ENCODE peak calls at places on chromosome 5, in five cellular contexts. U is cardiac fibroblast, N is heart left ventricle, M is GM12865, F is right atrium auricular region. L is an unnamed sample.

GRCh38 chr5:96175090-96175489 is 213.4 kb upstream of the ELL2 start:
- DNase-seq in U (peak; percentile 32), N (no peak), M (peak; percentile 48), F (no peak), L (peak; percentile 18)

GRCh38 chr5:71830626-71831539 is 111.8 kb downstream of the CARTPT start:
- DNase-seq in U (peak; percentile 90), N (peak; percentile 81), M (no peak), F (peak; percentile 66), L (no peak)

GRCh38 chr5:72358925-72359324 is 38.8 kb downstream of the PTCD2 start:
- DNase-seq in U (no peak), N (no peak), M (no peak), F (no peak), L (no peak)

GRCh38 chr5:27497491-27497890 is 459.1 kb upstream of the CDH9 start:
- DNase-seq in U (no peak), N (no peak), M (no peak), F (no peak), L (no peak)

GRCh38 chr5:122056913-122057312 is 21.1 kb downstream of the LOX start:
- DNase-seq in U (no peak), N (no peak), M (no peak), F (no peak), L (no peak)

GRCh38 chr5:982377-983237 is 26.0 kb upstream of the NKD2 start:
- DNase-seq in U (no peak), N (peak; percentile 16), M (no peak), F (no peak), L (no peak)

GRCh38 chr5:21145376-21145775 is 1157.4 kb upstream of the CDH18 start:
- DNase-seq in U (no peak), N (no peak), M (no peak), F (no peak), L (no peak)

GRCh38 chr5:55377810-55378209 is 70.0 kb downstream of the MTREX start:
- DNase-seq in U (no peak), N (no peak), M (no peak), F (no peak), L (no peak)

GRCh38 chr5:16051246-16051645 is 128.3 kb downstream of the MARCHF11 start:
- DNase-seq in U (no peak), N (no peak), M (no peak), F (no peak), L (no peak)

GRCh38 chr5:148837383-148837782 is 11.0 kb downstream of the ADRB2 start:
- DNase-seq in U (no peak), N (no peak), M (no peak), F (no peak), L (no peak)

GRCh38 chr5:56815657-56816545 is 552 bp downstream of the MAP3K1 start:
- DNase-seq in U (no peak), N (peak; percentile 48), M (peak; percentile 65), F (no peak), L (peak; percentile 48)

GRCh38 chr5:97420646-97421045 is 237.6 kb upstream of the RIOK2 start:
- DNase-seq in U (no peak), N (no peak), M (no peak), F (no peak), L (no peak)

GRCh38 chr5:53343187-53343586 is 137.2 kb upstream of the FST start:
- DNase-seq in U (peak; percentile 96), N (no peak), M (no peak), F (no peak), L (no peak)

GRCh38 chr5:112737472-112738179 is at the start of gene APC:
- DNase-seq in U (peak; percentile 92), N (peak; percentile 93), M (peak; percentile 91), F (peak; percentile 98), L (peak; percentile 71)

GRCh38 chr5:142719836-142720330 is 34.0 kb upstream of the FGF1 start:
- DNase-seq in U (no peak), N (no peak), M (no peak), F (no peak), L (no peak)

GRCh38 chr5:76638466-76638865 is 15.3 kb upstream of the F2RL2 start:
- DNase-seq in U (no peak), N (no peak), M (peak; percentile 26), F (no peak), L (peak; percentile 28)

GRCh38 chr5:33488558-33489355 is 48.0 kb downstream of the TARS1 start:
- DNase-seq in U (no peak), N (no peak), M (no peak), F (no peak), L (no peak)

GRCh38 chr5:96790851-96791513 is 16.8 kb downstream of the ERAP1 start:
- DNase-seq in U (peak; percentile 45), N (no peak), M (no peak), F (no peak), L (no peak)

GRCh38 chr5:135834639-135835529 is at the start of gene SLC25A48:
- DNase-seq in U (no peak), N (no peak), M (peak; percentile 56), F (no peak), L (no peak)

GRCh38 chr5:40043916-40044315 is 619.1 kb upstream of the DAB2 start:
- DNase-seq in U (peak; percentile 41), N (no peak), M (no peak), F (no peak), L (no peak)

GRCh38 chr5:76427481-76428140 is 24.5 kb downstream of the IQGAP2 start:
- DNase-seq in U (no peak), N (no peak), M (no peak), F (no peak), L (no peak)

GRCh38 chr5:1220831-1221230 is 4.3 kb upstream of the SLC6A18 start:
- DNase-seq in U (no peak), N (no peak), M (no peak), F (no peak), L (no peak)

GRCh38 chr5:178330791-178331404 is 98.3 kb upstream of the PHYKPL start:
- DNase-seq in U (no peak), N (no peak), M (no peak), F (no peak), L (no peak)

GRCh38 chr5:59067976-59068651 is 485.2 kb downstream of the RAB3C start:
- DNase-seq in U (peak; percentile 48), N (no peak), M (no peak), F (no peak), L (no peak)

GRCh38 chr5:80174790-80175189 is 81.1 kb downstream of the SERINC5 start:
- DNase-seq in U (no peak), N (no peak), M (no peak), F (no peak), L (no peak)

GRCh38 chr5:97000391-97000790 is 64.5 kb downstream of the LNPEP start:
- DNase-seq in U (no peak), N (no peak), M (no peak), F (no peak), L (no peak)

DNA sequence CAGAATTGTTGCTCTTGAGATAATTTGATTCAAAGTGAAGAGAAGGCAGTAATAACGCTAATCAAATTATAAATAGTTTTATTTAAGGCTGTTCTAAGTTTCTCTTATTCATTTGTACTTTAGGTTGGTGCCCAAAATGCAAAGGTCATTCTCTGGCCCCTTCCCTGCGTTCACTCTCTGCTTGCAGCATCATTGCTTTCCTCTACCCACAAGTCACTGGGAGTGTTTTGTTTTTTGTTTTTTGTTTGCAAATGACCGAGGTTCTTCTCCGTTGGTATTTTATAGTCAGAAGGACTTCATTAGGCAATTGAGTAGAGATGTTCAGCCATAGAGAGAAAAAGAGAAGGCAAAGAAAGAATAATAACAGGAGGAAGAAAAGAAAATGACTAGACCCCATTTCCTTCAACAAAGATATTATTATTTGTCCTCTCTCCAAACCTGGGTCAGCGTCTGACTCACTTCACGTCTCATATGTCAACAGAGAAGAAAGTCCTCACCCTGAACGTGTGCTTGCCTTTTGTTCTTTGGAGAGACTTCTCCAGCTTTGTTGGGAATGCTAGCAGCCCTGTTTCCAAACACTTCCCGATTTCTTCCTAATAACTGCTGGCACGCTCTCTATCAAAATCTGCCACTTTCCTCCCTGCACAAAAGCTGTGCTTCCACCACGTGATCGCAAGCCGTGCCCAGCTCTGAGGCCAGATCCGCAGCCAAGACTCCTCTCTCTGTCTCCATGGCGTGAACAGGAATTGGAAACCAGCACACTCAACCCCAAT is 119.8 kb downstream of the EBF1 start:
- DNase-seq in U (peak; percentile 78), N (peak; percentile 56), M (no peak), F (peak; percentile 69), L (no peak)
- H3K4me3 ChIP-seq in U (peak overlapping the region; percentile 11), N (peak overlapping the region; percentile 38), M (no peak overlapping the region), F (peak overlapping the region; percentile 0), L (no peak overlapping the region)

GRCh38 chr5:106368021-106368420 is 1302.7 kb downstream of the EFNA5 start:
- DNase-seq in U (no peak), N (no peak), M (no peak), F (no peak), L (no peak)

GRCh38 chr5:106361905-106362304 is 1308.8 kb downstream of the EFNA5 start:
- DNase-seq in U (no peak), N (no peak), M (no peak), F (no peak), L (no peak)

GRCh38 chr5:106363578-106363977 is 1307.2 kb downstream of the EFNA5 start:
- DNase-seq in U (no peak), N (no peak), M (no peak), F (no peak), L (no peak)

DNA sequence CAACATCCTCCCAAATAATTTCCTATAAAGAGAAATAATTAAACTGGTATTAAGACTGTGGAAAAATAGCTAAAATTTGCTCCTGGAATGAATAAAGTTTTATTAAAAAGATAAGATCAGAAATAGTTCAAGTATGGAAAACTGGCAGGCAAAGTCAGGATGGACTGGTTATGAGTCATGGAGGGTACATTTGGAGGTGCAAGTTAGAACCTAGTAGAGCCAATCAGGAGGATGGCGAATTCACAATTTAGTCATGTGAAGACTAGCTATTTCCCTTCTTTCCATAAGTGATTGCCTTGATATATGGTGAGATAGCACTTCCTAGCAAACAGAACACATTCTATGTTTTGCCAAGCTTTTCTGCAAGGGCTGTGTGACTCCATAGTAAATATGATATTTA is 1303.5 kb downstream of the EFNA5 start:
- DNase-seq in U (no peak), N (no peak), M (no peak), F (no peak), L (no peak)
- H3K4me3 ChIP-seq in U (no peak overlapping the region), N (no peak overlapping the region), M (no peak overlapping the region), F (no peak overlapping the region), L (no peak overlapping the region)

GRCh38 chr5:127446626-127447025 is 70.8 kb upstream of the PRRC1 start:
- DNase-seq in U (no peak), N (no peak), M (no peak), F (no peak), L (no peak)

GRCh38 chr5:127439544-127440096 is 77.8 kb upstream of the PRRC1 start:
- DNase-seq in U (no peak), N (no peak), M (no peak), F (no peak), L (no peak)

GRCh38 chr5:127442085-127442484 is 75.4 kb upstream of the PRRC1 start:
- DNase-seq in U (peak; percentile 55), N (no peak), M (peak; percentile 9), F (no peak), L (no peak)

DNA sequence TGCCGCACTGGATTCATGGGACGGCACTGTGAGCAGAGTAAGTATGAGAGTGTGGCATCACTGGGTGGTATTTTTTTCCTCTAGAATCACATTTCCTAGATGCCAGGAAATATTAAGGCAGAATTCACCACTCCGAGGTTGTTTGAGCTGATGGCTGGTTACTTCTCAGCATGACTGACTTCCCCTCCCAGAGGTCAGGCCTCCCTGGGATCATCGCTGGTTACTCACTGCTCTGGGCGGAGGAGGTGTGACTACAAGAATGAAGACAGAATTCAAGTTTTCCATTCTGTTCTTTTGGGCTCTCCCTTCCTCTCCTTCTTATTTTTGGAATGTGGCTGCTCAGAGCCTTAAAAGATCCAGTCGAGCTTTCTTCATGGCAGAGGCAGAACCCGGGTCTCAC is 76.6 kb upstream of the PRRC1 start:
- DNase-seq in U (peak; percentile 59), N (no peak), M (no peak), F (no peak), L (no peak)
- H3K4me3 ChIP-seq in U (no peak overlapping the region), N (no peak overlapping the region), M (no peak overlapping the region), F (no peak overlapping the region), L (no peak overlapping the region)

GRCh38 chr5:12837592-12837991 is 933.3 kb upstream of the CTNND2 start:
- DNase-seq in U (no peak), N (no peak), M (no peak), F (no peak), L (no peak)
- H3K4me3 ChIP-seq in U (no peak overlapping the region), N (no peak overlapping the region), M (no peak overlapping the region), F (no peak overlapping the region), L (no peak overlapping the region)

L was measured in CD4-positive, CD25-positive, alpha-beta regulatory T cell.